ENCODE peak calls at places on chromosomes 2 and 18, in ten cellular contexts. E, X, Z, G, A, N, J, T, L and B are unnamed samples. For H3K9me3, the result is how much of the 10 kb centered on the place peaks cover.

GRCh38 chr18:12921178-12921577 is 26.6 kb upstream of the SEH1L start:
- DNase-seq in E (no peak), X (no peak), Z (no peak), G (no peak), A (no peak), N (no peak), J (no peak), T (no peak), L (no peak), B (no peak)

GRCh38 chr2:28972778-28973335 is 8.2 kb upstream of the TOGARAM2 start:
- DNase-seq in E (no peak), X (no peak), Z (no peak), G (no peak), A (no peak), N (no peak), J (no peak), T (no peak), L (no peak), B (no peak)

GRCh38 chr2:174662459-174662858 is 64.9 kb upstream of the WIPF1 start:
- DNase-seq in E (no peak), X (no peak), Z (no peak), G (peak), A (no peak), N (no peak), J (no peak), T (no peak), L (no peak), B (no peak)

GRCh38 chr2:236061899-236062298 is 106.3 kb downstream of the GBX2 start:
- DNase-seq in E (no peak), X (no peak), Z (no peak), G (no peak), A (no peak), N (no peak), J (no peak), T (no peak), L (no peak), B (no peak)

GRCh38 chr2:238241970-238242369 is 2.1 kb upstream of the HES6 start:
- DNase-seq in E (no peak), X (no peak), Z (no peak), G (no peak), A (no peak), N (no peak), J (no peak), T (no peak), L (no peak), B (no peak)

GRCh38 chr2:172970660-172971059 is 105.0 kb upstream of the MAP3K20 start:
- DNase-seq in E (no peak), X (no peak), Z (no peak), G (no peak), A (no peak), N (no peak), J (no peak), T (no peak), L (no peak), B (no peak)

GRCh38 chr18:59951591-59951990 is 51.8 kb downstream of the PMAIP1 start:
- DNase-seq in E (no peak), X (no peak), Z (no peak), G (no peak), A (no peak), N (no peak), J (no peak), T (no peak), L (no peak), B (no peak)

GRCh38 chr2:106107509-106108131 is 86.5 kb downstream of the UXS1 start:
- DNase-seq in E (no peak), X (no peak), Z (no peak), G (peak), A (no peak), N (no peak), J (no peak), T (no peak), L (peak), B (no peak)

GRCh38 chr2:62427146-62427545 is 78.8 kb downstream of the TMEM17 start:
- DNase-seq in E (no peak), X (no peak), Z (no peak), G (no peak), A (no peak), N (no peak), J (no peak), T (no peak), L (no peak), B (no peak)

GRCh38 chr18:42157420-42157819 is 202.4 kb downstream of the PIK3C3 start:
- DNase-seq in E (no peak), X (no peak), Z (no peak), G (no peak), A (no peak), N (no peak), J (no peak), T (no peak), L (no peak), B (no peak)

GRCh38 chr2:188244383-188244782 is 47.3 kb upstream of the GULP1 start:
- DNase-seq in E (no peak), X (no peak), Z (no peak), G (peak), A (no peak), N (no peak), J (no peak), T (no peak), L (no peak), B (no peak)

GRCh38 chr2:84492571-84492970 is 23.7 kb upstream of the DNAH6 start:
- DNase-seq in E (no peak), X (no peak), Z (no peak), G (no peak), A (no peak), N (no peak), J (no peak), T (no peak), L (no peak), B (no peak)

GRCh38 chr2:27221166-27221565 is 4.0 kb downstream of the CAD start:
- DNase-seq in E (no peak), X (no peak), Z (no peak), G (no peak), A (no peak), N (no peak), J (no peak), T (no peak), L (no peak), B (no peak)

GRCh38 chr2:237449193-237449797 is 35.3 kb upstream of the COL6A3 start:
- DNase-seq in E (no peak), X (no peak), Z (no peak), G (no peak), A (no peak), N (peak), J (peak), T (no peak), L (no peak), B (peak)

GRCh38 chr18:45567123-45567522 is 48.2 kb upstream of the SLC14A2 start:
- DNase-seq in E (no peak), X (no peak), Z (no peak), G (peak), A (peak), N (peak), J (no peak), T (no peak), L (no peak), B (no peak)

GRCh38 chr2:10028988-10029874 is 14.1 kb upstream of the KLF11 start:
- DNase-seq in E (peak), X (no peak), Z (no peak), G (no peak), A (no peak), N (peak), J (no peak), T (peak), L (no peak), B (no peak)

GRCh38 chr18:44626807-44627206 is 53.9 kb upstream of the SETBP1 start:
- DNase-seq in E (no peak), X (no peak), Z (no peak), G (no peak), A (no peak), N (no peak), J (no peak), T (no peak), L (no peak), B (no peak)

GRCh38 chr2:26910176-26910575 is 60.3 kb upstream of the MAPRE3 start:
- DNase-seq in E (no peak), X (no peak), Z (no peak), G (no peak), A (no peak), N (no peak), J (no peak), T (no peak), L (no peak), B (no peak)

GRCh38 chr2:105749583-105750399 is 5.1 kb downstream of the NCK2 start:
- DNase-seq in E (no peak), X (no peak), Z (no peak), G (no peak), A (peak), N (no peak), J (no peak), T (peak), L (no peak), B (no peak)

GRCh38 chr2:215397632-215398341 is 38.1 kb downstream of the FN1 start:
- DNase-seq in E (no peak), X (no peak), Z (no peak), G (peak), A (no peak), N (no peak), J (no peak), T (no peak), L (no peak), B (peak)

GRCh38 chr2:160621748-160622147 is 128.1 kb upstream of the RBMS1 start:
- DNase-seq in E (no peak), X (no peak), Z (no peak), G (no peak), A (no peak), N (no peak), J (no peak), T (no peak), L (no peak), B (no peak)

GRCh38 chr2:197161738-197162137 is 148.8 kb downstream of the ANKRD44 start:
- DNase-seq in E (no peak), X (no peak), Z (no peak), G (no peak), A (no peak), N (no peak), J (no peak), T (no peak), L (no peak), B (no peak)

GRCh38 chr18:5772271-5772670 is 123.1 kb downstream of the TMEM200C start:
- DNase-seq in E (no peak), X (no peak), Z (no peak), G (no peak), A (no peak), N (no peak), J (no peak), T (no peak), L (no peak), B (no peak)

GRCh38 chr2:128324008-128324896 is 5.6 kb upstream of the HS6ST1 start:
- DNase-seq in E (peak), X (peak), Z (peak), G (no peak), A (no peak), N (no peak), J (no peak), T (no peak), L (no peak), B (peak)

GRCh38 chr2:207747653-207748560 is 21.8 kb downstream of the FZD5 start:
- DNase-seq in E (no peak), X (no peak), Z (no peak), G (peak), A (peak), N (no peak), J (no peak), T (no peak), L (no peak), B (no peak)

DNA sequence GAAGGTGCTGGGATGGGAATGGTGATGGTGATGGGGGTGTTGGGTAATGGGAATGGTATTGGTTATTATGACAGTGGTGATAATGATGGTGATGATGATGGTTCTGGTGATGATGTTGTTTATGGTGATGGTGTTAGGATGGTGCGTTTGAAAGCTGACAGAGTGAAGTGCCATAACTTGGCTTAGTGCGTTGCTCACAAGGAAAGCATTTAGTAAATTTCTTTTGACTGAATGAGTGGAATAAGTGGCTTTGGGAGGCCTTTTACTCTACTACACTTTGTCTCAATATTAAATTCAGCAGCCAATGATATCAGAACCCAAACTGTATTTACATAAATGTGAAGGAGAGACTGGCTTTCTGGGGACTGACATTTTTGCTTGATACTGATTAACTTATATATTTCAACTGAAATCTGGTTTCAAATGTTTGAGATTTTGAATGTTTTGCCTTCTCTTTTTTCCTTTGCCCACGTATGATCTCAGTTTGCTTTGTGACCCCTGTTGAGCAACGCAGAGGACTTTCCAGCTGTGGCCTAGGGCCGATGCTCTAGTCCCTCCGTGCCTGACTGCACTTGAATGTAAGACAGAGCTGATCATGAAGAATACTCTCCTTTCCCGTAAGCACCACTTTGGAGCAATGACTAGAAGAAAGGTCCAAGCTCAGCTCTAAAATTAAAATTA is 128.5 kb upstream of the SH3BP4 start:
- DNase-seq in E (no peak), X (peak), Z (no peak), G (no peak), A (peak), N (peak), J (peak), T (no peak), L (no peak), B (no peak)
- H3K27ac ChIP-seq in E (peak), X (peak), Z (no peak), G (peak), A (peak), N (no peak), J (no peak), T (no peak), L (peak), B (no peak)

DNA sequence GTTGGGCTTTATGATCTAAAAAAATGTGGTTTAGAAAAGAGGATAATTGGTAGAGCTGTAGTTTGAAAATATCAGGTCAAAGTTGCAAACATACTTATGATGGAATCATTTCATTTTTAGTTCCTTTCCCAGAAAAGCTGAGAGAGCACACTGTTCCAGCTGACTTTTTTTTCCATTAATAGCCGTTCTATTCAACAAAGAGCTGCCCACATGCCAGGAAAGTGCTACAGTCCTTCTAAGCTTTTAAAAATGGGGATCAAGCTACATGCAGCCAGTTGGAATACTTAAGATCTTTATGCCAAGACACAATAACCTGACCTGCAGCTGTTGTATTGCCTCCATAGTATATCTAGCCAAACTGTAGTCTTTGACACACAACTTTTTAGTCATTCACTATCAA is 111.5 kb downstream of the GALNT3 start:
- DNase-seq in E (no peak), X (no peak), Z (no peak), G (no peak), A (no peak), N (no peak), J (no peak), T (no peak), L (no peak), B (no peak)
- H3K9me3 ChIP-seq in E (under half), X (under half), Z (under half), G (under half), A (under half), N (under half), J (under half), T (under half), L (under half), B (under half)

DNA sequence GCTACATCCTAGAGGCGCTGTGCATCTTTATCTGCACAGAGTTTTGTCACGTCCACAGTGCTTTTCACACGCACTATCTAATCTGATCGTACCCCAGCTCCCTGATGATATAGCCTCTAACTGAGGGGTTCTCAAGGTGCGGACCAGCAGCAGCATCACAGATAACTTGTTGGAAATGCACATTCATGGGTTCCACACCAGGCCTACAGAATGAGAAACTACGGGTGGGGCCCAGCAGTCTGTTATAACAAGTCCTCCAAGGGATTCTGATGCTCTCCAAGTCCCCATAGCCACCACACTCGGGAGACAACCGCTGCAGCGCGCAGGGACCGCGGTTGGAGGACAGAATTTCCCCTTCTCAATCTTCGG is 759 bp upstream of the BZW1 start:
- DNase-seq in E (no peak), X (no peak), Z (no peak), G (no peak), A (no peak), N (no peak), J (no peak), T (no peak), L (no peak), B (no peak)
- TF ChIP-seq POLR2A in E (no peak), X (no peak), Z (no peak), G (peak), A (peak), N (no peak), J (no peak), T (no peak), L (no peak), B (no peak)

GRCh38 chr2:11698009-11698922 is 28.3 kb upstream of the NTSR2 start:
- DNase-seq in E (peak), X (peak), Z (peak), G (no peak), A (peak), N (peak), J (peak), T (peak), L (no peak), B (no peak)

GRCh38 chr2:11696736-11697102 is 26.7 kb upstream of the NTSR2 start:
- DNase-seq in E (no peak), X (no peak), Z (no peak), G (no peak), A (no peak), N (no peak), J (no peak), T (no peak), L (no peak), B (no peak)

GRCh38 chr2:11699686-11700670 is 30.0 kb upstream of the NTSR2 start:
- DNase-seq in E (no peak), X (no peak), Z (no peak), G (no peak), A (no peak), N (no peak), J (no peak), T (no peak), L (no peak), B (no peak)

GRCh38 chr2:11695576-11695975 is 25.6 kb upstream of the NTSR2 start:
- DNase-seq in E (no peak), X (no peak), Z (no peak), G (no peak), A (no peak), N (no peak), J (no peak), T (no peak), L (no peak), B (no peak)

GRCh38 chr2:11697103-11697871 is 27.3 kb upstream of the NTSR2 start:
- DNase-seq in E (peak), X (no peak), Z (no peak), G (peak), A (peak), N (peak), J (peak), T (no peak), L (no peak), B (no peak)
- H3K27ac ChIP-seq in E (no peak), X (no peak), Z (peak), G (peak), A (no peak), N (peak), J (peak), T (peak), L (peak), B (peak)

DNA sequence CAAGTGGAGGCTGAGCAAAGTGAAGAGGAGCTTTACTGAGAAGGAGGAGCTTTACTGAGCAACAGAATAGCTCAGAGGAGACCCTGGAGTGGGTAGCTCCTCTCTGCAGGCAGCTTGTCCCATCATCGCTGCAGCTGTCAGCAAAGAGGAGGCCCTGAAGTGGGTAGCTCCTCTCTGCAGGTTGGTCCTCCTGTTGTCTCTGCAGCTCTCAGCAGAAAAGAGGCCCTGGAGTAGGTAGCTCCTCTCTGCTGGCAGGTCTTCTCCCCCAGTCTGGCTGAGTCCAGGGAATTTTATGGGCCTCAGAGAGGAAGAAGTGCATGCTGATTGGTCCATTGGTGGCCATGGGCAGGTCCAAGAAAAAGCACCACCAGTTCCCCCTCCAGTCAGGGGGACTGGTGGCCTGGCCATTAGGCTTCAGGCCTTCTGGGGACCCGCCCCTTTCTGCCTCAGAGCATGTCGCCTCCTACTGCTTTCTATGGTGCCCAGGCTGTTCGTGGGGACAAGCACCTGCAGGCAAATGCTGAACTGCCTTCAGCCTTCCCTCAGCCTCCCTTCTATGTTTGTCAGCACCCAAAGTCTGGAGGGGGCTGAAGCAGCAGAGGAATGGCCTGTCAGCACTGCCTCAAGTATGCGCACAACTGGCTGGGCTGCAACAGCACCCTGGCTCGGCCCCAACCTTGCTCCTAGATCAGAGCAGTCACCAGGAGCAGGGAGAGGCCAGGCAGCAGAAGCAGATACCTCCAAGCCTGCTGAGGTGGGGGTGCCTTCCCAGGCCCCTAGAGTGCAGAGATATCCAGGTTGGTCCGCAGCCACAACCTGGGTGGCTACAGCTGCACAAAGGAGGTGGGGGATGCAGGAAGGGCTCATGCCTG is 5.9 kb downstream of the ZSCAN30 start:
- DNase-seq in E (no peak), X (no peak), Z (no peak), G (peak), A (no peak), N (peak), J (no peak), T (no peak), L (no peak), B (no peak)
- H3K9me3 ChIP-seq in E (under half), X (under half), Z (under half), G (under half), A (under half), N (under half), J (under half), T (under half), L (under half), B (under half)

GRCh38 chr2:99066602-99067001 is 74.9 kb upstream of the C2orf15 start:
- DNase-seq in E (no peak), X (no peak), Z (peak), G (peak), A (no peak), N (no peak), J (no peak), T (peak), L (no peak), B (no peak)
- TF ChIP-seq POLR2A in E (no peak), X (no peak), Z (no peak), G (no peak), A (no peak), N (no peak), J (no peak), T (peak), L (no peak), B (no peak)

GRCh38 chr2:14524041-14524802 is 108.3 kb upstream of the LRATD1 start:
- DNase-seq in E (no peak), X (no peak), Z (no peak), G (peak), A (no peak), N (no peak), J (no peak), T (no peak), L (no peak), B (no peak)
- H3K27ac ChIP-seq in E (no peak), X (no peak), Z (no peak), G (no peak), A (no peak), N (no peak), J (no peak), T (no peak), L (no peak), B (no peak)

DNA sequence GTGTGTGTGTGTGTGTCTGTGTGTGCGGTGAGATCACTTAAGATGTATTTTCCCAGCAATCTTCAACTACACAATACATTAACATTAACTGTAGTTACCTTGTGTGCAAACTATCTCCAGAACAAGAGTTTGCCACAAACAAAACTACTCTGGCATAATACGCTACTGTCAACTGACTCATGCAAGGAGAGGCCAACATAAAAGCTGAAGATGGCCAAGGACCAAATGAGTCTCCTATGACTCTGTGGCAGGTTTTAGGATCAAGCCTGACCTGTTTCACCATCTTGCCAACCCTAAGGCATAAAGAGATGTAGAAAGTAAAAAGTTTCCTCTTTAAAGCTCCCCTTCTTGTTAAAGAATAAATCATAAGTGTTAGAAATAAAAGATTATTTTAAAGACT is 20.1 kb downstream of the CYB5A start:
- DNase-seq in E (no peak), X (no peak), Z (no peak), G (no peak), A (no peak), N (no peak), J (no peak), T (no peak), L (no peak), B (no peak)
- H3K9me3 ChIP-seq in E (under half), X (under half), Z (under half), G (under half), A (under half), N (under half), J (under half), T (under half), L (under half), B (under half)